ENCODE peak calls at places on chromosomes 3 and 15, in six cellular contexts. U is activated T-helper 9 cell treated with anti-CD3 and anti-CD28 coated beads, Interleukin-2, amount 50 U/mL, for 16 hours; A is HS-5; V is HEK293T; G is GM12878; X is activated T-cell treated with anti-CD3 and anti-CD28 coated beads for 1 hour. Q is an unnamed sample.

GRCh38 chr3:152943645-152944044 is 108.7 kb downstream of the P2RY1 start:
- DNase-seq in U (no peak), A (peak), V (no peak), G (no peak), X (no peak), Q (no peak)

GRCh38 chr15:60913901-60914300 is 315.2 kb downstream of the RORA start:
- DNase-seq in U (no peak), A (no peak), V (no peak), G (no peak), X (no peak), Q (no peak)

GRCh38 chr15:84981711-84982300 is at the start of gene PDE8A:
- DNase-seq in U (peak), A (no peak), V (peak), G (no peak), X (peak), Q (no peak)

GRCh38 chr3:177320765-177321247 is 123.5 kb upstream of the TBL1XR1 start:
- DNase-seq in U (no peak), A (no peak), V (no peak), G (no peak), X (no peak), Q (no peak)

GRCh38 chr3:177468331-177468730 is 271.0 kb upstream of the TBL1XR1 start:
- DNase-seq in U (no peak), A (peak), V (no peak), G (no peak), X (no peak), Q (no peak)

GRCh38 chr3:106299300-106300098 is 430.7 kb upstream of the CBLB start:
- DNase-seq in U (no peak), A (peak), V (no peak), G (peak), X (no peak), Q (peak)

GRCh38 chr3:17088602-17089313 is 204.0 kb downstream of the PLCL2 start:
- DNase-seq in U (peak), A (no peak), V (no peak), G (no peak), X (no peak), Q (no peak)

GRCh38 chr3:151873433-151873832 is at the start of gene SUCNR1:
- DNase-seq in U (no peak), A (no peak), V (no peak), G (no peak), X (no peak), Q (no peak)

GRCh38 chr3:151147299-151147698 is 55.7 kb downstream of the GPR171 start:
- DNase-seq in U (no peak), A (no peak), V (no peak), G (no peak), X (no peak), Q (no peak)

GRCh38 chr15:84598993-84599392 is 1.8 kb upstream of the ZSCAN2 start:
- DNase-seq in U (no peak), A (no peak), V (peak), G (no peak), X (no peak), Q (no peak)

GRCh38 chr3:29338981-29339833 is 58.3 kb downstream of the RBMS3 start:
- DNase-seq in U (no peak), A (no peak), V (no peak), G (no peak), X (no peak), Q (no peak)

GRCh38 chr3:12590096-12590495 is 33.2 kb downstream of the MKRN2 start:
- DNase-seq in U (no peak), A (no peak), V (no peak), G (no peak), X (no peak), Q (no peak)

GRCh38 chr3:111541911-111542483 is at the start of gene CD96:
- DNase-seq in U (peak), A (no peak), V (no peak), G (no peak), X (peak), Q (no peak)

GRCh38 chr3:100103558-100104441 is 10.5 kb downstream of the FILIP1L start:
- DNase-seq in U (no peak), A (no peak), V (no peak), G (peak), X (no peak), Q (peak)

GRCh38 chr15:89129123-89129815 is 41.0 kb downstream of the ABHD2 start:
- DNase-seq in U (peak), A (no peak), V (peak), G (no peak), X (peak), Q (no peak)

GRCh38 chr3:129793947-129794318 is 99.6 kb downstream of the TMCC1 start:
- DNase-seq in U (no peak), A (no peak), V (no peak), G (no peak), X (no peak), Q (no peak)

GRCh38 chr3:46948830-46949671 is 27.5 kb downstream of the CCDC12 start:
- DNase-seq in U (no peak), A (no peak), V (no peak), G (no peak), X (no peak), Q (no peak)

Q was measured in GM12864.